ENCODE peak calls at places on chromosomes 1 and 21, in ten cellular contexts. M, P, B, W, Z, F, J, C, K and N are unnamed samples.

GRCh38 chr1:72262735-72263134 is 19.6 kb downstream of the NEGR1 start:
- DNase-seq in M (no peak), P (no peak), B (no peak), W (no peak), Z (no peak), F (no peak), J (no peak), C (no peak), K (no peak), N (no peak)

GRCh38 chr1:16441312-16441641 is 753 bp downstream of the NECAP2 start:
- DNase-seq in M (no peak), P (peak), B (peak), W (no peak), Z (no peak), F (no peak), J (no peak), C (no peak), K (no peak), N (no peak)

GRCh38 chr1:23273450-23274133 is 56.3 kb upstream of the HTR1D start:
- DNase-seq in M (no peak), P (peak), B (peak), W (peak), Z (peak), F (no peak), J (no peak), C (no peak), K (no peak), N (peak)

GRCh38 chr1:160951443-160952128 is 3.0 kb downstream of the ITLN2 start:
- DNase-seq in M (peak), P (peak), B (peak), W (no peak), Z (peak), F (no peak), J (peak), C (peak), K (no peak), N (no peak)

GRCh38 chr1:21814241-21814918 is 2.3 kb downstream of the LDLRAD2 start:
- DNase-seq in M (no peak), P (peak), B (no peak), W (no peak), Z (no peak), F (no peak), J (no peak), C (peak), K (no peak), N (no peak)

GRCh38 chr21:41593051-41593783 is 85.3 kb upstream of the TMPRSS2 start:
- DNase-seq in M (no peak), P (no peak), B (no peak), W (no peak), Z (peak), F (no peak), J (no peak), C (no peak), K (no peak), N (no peak)

GRCh38 chr1:226248091-226248490 is 24.6 kb downstream of the MIXL1 start:
- DNase-seq in M (no peak), P (peak), B (no peak), W (no peak), Z (no peak), F (no peak), J (no peak), C (no peak), K (no peak), N (peak)

GRCh38 chr1:230112131-230112701 is 45.2 kb downstream of the GALNT2 start:
- DNase-seq in M (no peak), P (no peak), B (peak), W (no peak), Z (no peak), F (no peak), J (no peak), C (no peak), K (no peak), N (no peak)

GRCh38 chr1:222777977-222778376 is 36.9 kb upstream of the DISP1 start:
- DNase-seq in M (no peak), P (peak), B (no peak), W (no peak), Z (no peak), F (no peak), J (no peak), C (no peak), K (no peak), N (no peak)

GRCh38 chr1:181541947-181542346 is 58.6 kb downstream of the CACNA1E start:
- DNase-seq in M (no peak), P (no peak), B (peak), W (no peak), Z (no peak), F (no peak), J (no peak), C (no peak), K (no peak), N (no peak)

GRCh38 chr21:42350899-42351543 is at the start of gene TFF2:
- DNase-seq in M (no peak), P (no peak), B (no peak), W (no peak), Z (peak), F (no peak), J (no peak), C (peak), K (no peak), N (no peak)

DNA sequence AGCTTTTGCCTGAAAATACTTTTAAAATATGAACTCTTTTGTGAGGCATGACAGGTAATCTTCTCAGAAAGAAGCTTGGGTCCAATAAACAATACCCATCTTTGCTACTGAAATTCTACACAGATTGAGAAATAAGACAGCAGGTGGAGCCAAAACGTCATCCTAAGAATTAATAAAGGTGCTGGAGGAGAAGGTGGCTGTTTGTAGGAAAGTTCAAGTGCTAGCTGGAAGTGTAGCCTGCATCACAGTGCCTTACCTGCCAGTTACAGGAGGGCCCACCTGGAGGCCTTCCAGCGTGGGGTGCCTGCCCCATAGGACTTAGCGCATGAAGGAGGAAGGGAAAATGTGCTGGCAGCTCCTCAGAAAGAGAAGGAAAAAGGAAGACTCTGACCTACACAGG is 93.7 kb downstream of the TTC3 start:
- DNase-seq in M (no peak), P (no peak), B (peak), W (no peak), Z (no peak), F (no peak), J (no peak), C (no peak), K (no peak), N (no peak)
- TF ChIP-seq CTCF in M (peak), P (peak), B (peak), W (no peak), Z (no peak), F (peak), J (no peak), C (no peak), K (no peak), N (no peak)

DNA sequence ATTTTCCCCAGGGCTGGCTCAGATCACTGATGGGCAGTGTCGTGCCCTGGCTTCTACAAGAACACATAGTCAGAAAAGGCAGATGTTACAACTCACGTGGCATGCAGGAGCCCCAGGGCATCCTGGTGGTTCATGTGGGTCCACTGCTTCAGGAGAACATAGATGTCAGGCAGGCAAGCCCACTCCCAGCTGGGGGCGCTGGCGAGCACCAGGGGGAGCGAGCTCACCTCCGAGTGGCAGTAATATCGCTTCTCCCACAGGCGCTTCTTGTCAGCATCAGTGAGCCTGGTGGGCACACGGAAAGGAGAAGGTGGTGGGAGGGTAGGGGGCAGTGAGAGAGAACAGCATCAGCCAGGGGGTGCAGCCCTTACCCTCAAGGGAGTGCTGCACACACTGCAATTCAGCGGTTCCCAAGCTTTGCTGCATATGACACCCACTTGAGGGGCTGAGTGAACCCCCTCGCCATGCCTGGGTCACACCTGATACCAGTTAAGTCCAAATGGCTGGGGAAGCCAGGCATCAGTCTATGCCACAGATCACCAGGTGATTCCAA is 34.3 kb upstream of the PPP1R15B start:
- DNase-seq in M (no peak), P (peak), B (peak), W (no peak), Z (no peak), F (no peak), J (peak), C (peak), K (no peak), N (no peak)
- TF ChIP-seq CTCF in M (no peak), P (peak), B (peak), W (peak), Z (no peak), F (peak), J (no peak), C (no peak), K (no peak), N (peak)

GRCh38 chr1:14020006-14020405 is 320.0 kb downstream of the PRDM2 start:
- DNase-seq in M (no peak), P (no peak), B (no peak), W (no peak), Z (no peak), F (no peak), J (no peak), C (no peak), K (no peak), N (no peak)
- TF ChIP-seq CTCF in M (no peak), P (no peak), B (no peak), W (no peak), Z (no peak), F (no peak), J (no peak), C (no peak), K (no peak), N (no peak)

GRCh38 chr1:51494138-51494830 is 24.8 kb downstream of the EPS15 start:
- DNase-seq in M (no peak), P (no peak), B (no peak), W (no peak), Z (no peak), F (no peak), J (no peak), C (no peak), K (no peak), N (no peak)

GRCh38 chr1:51498924-51499323 is 20.1 kb downstream of the EPS15 start:
- DNase-seq in M (no peak), P (no peak), B (no peak), W (no peak), Z (no peak), F (no peak), J (no peak), C (no peak), K (no peak), N (no peak)

GRCh38 chr1:51504806-51505525 is 14.1 kb downstream of the EPS15 start:
- DNase-seq in M (no peak), P (no peak), B (no peak), W (no peak), Z (no peak), F (no peak), J (no peak), C (no peak), K (no peak), N (no peak)

GRCh38 chr1:51499694-51500093 is 19.4 kb downstream of the EPS15 start:
- DNase-seq in M (no peak), P (no peak), B (no peak), W (no peak), Z (no peak), F (no peak), J (no peak), C (no peak), K (no peak), N (no peak)
- TF ChIP-seq CTCF in M (no peak), P (no peak), B (no peak), W (no peak), Z (no peak), F (no peak), J (no peak), C (no peak), K (no peak), N (no peak)

GRCh38 chr1:156126043-156126700 is 11.7 kb downstream of the LMNA start:
- DNase-seq in M (peak), P (peak), B (peak), W (peak), Z (peak), F (peak), J (peak), C (peak), K (peak), N (peak)
- TF ChIP-seq CTCF in M (peak), P (peak), B (peak), W (peak), Z (no peak), F (no peak), J (no peak), C (peak), K (peak), N (peak)

GRCh38 chr1:44651069-44651468 is 23.2 kb downstream of the TMEM53 start:
- DNase-seq in M (no peak), P (no peak), B (no peak), W (no peak), Z (no peak), F (no peak), J (no peak), C (no peak), K (no peak), N (no peak)

GRCh38 chr1:44650159-44650831 is 24.0 kb downstream of the TMEM53 start:
- DNase-seq in M (peak), P (no peak), B (no peak), W (no peak), Z (no peak), F (no peak), J (no peak), C (no peak), K (no peak), N (no peak)

GRCh38 chr1:44653107-44653964 is 20.9 kb downstream of the TMEM53 start:
- DNase-seq in M (no peak), P (no peak), B (no peak), W (no peak), Z (no peak), F (no peak), J (no peak), C (peak), K (no peak), N (no peak)

GRCh38 chr1:44654621-44655187 is 19.6 kb downstream of the TMEM53 start:
- DNase-seq in M (no peak), P (no peak), B (no peak), W (no peak), Z (no peak), F (no peak), J (no peak), C (peak), K (no peak), N (no peak)

GRCh38 chr1:44652445-44653106 is 21.7 kb downstream of the TMEM53 start:
- DNase-seq in M (peak), P (peak), B (peak), W (no peak), Z (peak), F (no peak), J (peak), C (peak), K (peak), N (no peak)
- TF ChIP-seq CTCF in M (peak), P (peak), B (peak), W (peak), Z (peak), F (peak), J (peak), C (peak), K (peak), N (peak)

DNA sequence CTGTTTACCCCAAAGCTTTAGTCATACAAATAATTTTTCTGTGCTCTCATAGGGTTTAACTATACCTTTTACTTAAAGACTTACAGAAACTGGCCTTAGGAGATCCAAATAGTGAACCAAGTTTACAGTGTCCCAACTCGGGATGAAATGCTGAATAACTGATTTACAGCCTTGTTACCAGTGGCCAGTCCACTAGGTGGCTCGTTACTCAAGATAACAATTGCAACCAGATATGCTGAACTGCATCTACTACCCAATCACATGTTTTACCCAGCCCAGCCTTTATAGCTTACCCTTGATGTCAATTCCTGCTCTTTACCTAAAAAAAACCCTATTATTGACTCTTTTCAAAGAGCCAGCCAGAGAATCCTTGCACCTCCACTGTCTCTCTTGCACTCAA is 1148.8 kb upstream of the ADGRL4 start:
- DNase-seq in M (no peak), P (peak), B (no peak), W (no peak), Z (no peak), F (no peak), J (no peak), C (no peak), K (no peak), N (no peak)
- TF ChIP-seq CTCF in M (no peak), P (no peak), B (no peak), W (no peak), Z (no peak), F (no peak), J (no peak), C (no peak), K (no peak), N (no peak)